ENCODE peak calls at places on chromosome 9, in seven cellular contexts. One of them, this sample, is unnamed.

GRCh38 chr9:132976571-132976970 is 1.9 kb upstream of the GFI1B start:
- DNase-seq in H9: no peak
- DNase-seq in H1: no peak
- DNase-seq in mesendoderm: no peak
- DNase-seq in IMR-90: no peak
- DNase-seq in neuronal stem cell: no peak
- DNase-seq in trophoblast cell: no peak
- DNase-seq in this sample: no peak

GRCh38 chr9:125472926-125473701 is 211.5 kb downstream of the GAPVD1 start:
- DNase-seq in H9: no peak
- DNase-seq in mesendoderm: peak; percentile 57
- DNase-seq in trophoblast cell: no peak
- DNase-seq in neuronal stem cell: no peak
- DNase-seq in H1: no peak
- DNase-seq in IMR-90: peak; percentile 73
- DNase-seq in this sample: peak; percentile 94

GRCh38 chr9:31776471-31776870 is 608.0 kb upstream of the ACO1 start:
- DNase-seq in trophoblast cell: no peak
- DNase-seq in mesendoderm: no peak
- DNase-seq in H9: no peak
- DNase-seq in H1: no peak
- DNase-seq in IMR-90: no peak
- DNase-seq in neuronal stem cell: no peak
- DNase-seq in this sample: no peak

GRCh38 chr9:92293452-92294296 is at the start of gene IARS1:
- DNase-seq in H9: peak; percentile 99
- DNase-seq in mesendoderm: peak; percentile 99
- DNase-seq in neuronal stem cell: peak; percentile 98
- DNase-seq in H1: peak; percentile 95
- DNase-seq in IMR-90: peak; percentile 98
- DNase-seq in trophoblast cell: peak; percentile 100
- DNase-seq in this sample: peak; percentile 99

GRCh38 chr9:69190086-69190865 is 16.2 kb downstream of the TJP2 start:
- DNase-seq in IMR-90: no peak
- DNase-seq in neuronal stem cell: no peak
- DNase-seq in mesendoderm: no peak
- DNase-seq in H1: no peak
- DNase-seq in trophoblast cell: peak; percentile 54
- DNase-seq in H9: no peak
- DNase-seq in this sample: no peak

GRCh38 chr9:76905984-76906861 is at the start of gene PRUNE2:
- DNase-seq in mesendoderm: peak; percentile 96
- DNase-seq in neuronal stem cell: peak; percentile 77
- DNase-seq in H1: peak; percentile 83
- DNase-seq in IMR-90: peak; percentile 79
- DNase-seq in trophoblast cell: peak; percentile 75
- DNase-seq in H9: peak; percentile 97
- DNase-seq in this sample: peak; percentile 72

GRCh38 chr9:103757062-103757461 is 337.0 kb upstream of the SMC2 start:
- DNase-seq in H1: no peak
- DNase-seq in neuronal stem cell: peak; percentile 5
- DNase-seq in trophoblast cell: no peak
- DNase-seq in H9: peak; percentile 25
- DNase-seq in mesendoderm: peak; percentile 66
- DNase-seq in IMR-90: no peak
- DNase-seq in this sample: no peak

GRCh38 chr9:121213136-121213806 is 11.6 kb upstream of the RAB14 start:
- DNase-seq in trophoblast cell: peak; percentile 96
- DNase-seq in mesendoderm: peak; percentile 89
- DNase-seq in H9: peak; percentile 95
- DNase-seq in H1: peak; percentile 74
- DNase-seq in neuronal stem cell: peak; percentile 77
- DNase-seq in IMR-90: peak; percentile 85
- DNase-seq in this sample: peak; percentile 86

GRCh38 chr9:131020388-131020787 is 11.4 kb downstream of the LAMC3 start:
- DNase-seq in mesendoderm: peak; percentile 90
- DNase-seq in neuronal stem cell: no peak
- DNase-seq in trophoblast cell: peak; percentile 4
- DNase-seq in H9: no peak
- DNase-seq in IMR-90: peak; percentile 60
- DNase-seq in H1: no peak
- DNase-seq in this sample: peak; percentile 71

GRCh38 chr9:27350382-27350781 is 53.4 kb upstream of the EQTN start:
- DNase-seq in H9: no peak
- DNase-seq in neuronal stem cell: no peak
- DNase-seq in mesendoderm: no peak
- DNase-seq in IMR-90: no peak
- DNase-seq in H1: no peak
- DNase-seq in trophoblast cell: no peak
- DNase-seq in this sample: no peak

GRCh38 chr9:12730198-12730597 is 37.0 kb downstream of the TYRP1 start:
- DNase-seq in H9: no peak
- DNase-seq in H1: no peak
- DNase-seq in mesendoderm: no peak
- DNase-seq in IMR-90: no peak
- DNase-seq in neuronal stem cell: no peak
- DNase-seq in trophoblast cell: no peak
- DNase-seq in this sample: no peak

GRCh38 chr9:93698140-93698908 is 121.9 kb downstream of the PHF2 start:
- DNase-seq in mesendoderm: no peak
- DNase-seq in H1: no peak
- DNase-seq in trophoblast cell: no peak
- DNase-seq in H9: peak; percentile 20
- DNase-seq in IMR-90: no peak
- DNase-seq in neuronal stem cell: no peak
- DNase-seq in this sample: no peak

GRCh38 chr9:69633716-69634115 is 38.5 kb downstream of the APBA1 start:
- DNase-seq in mesendoderm: no peak
- DNase-seq in IMR-90: no peak
- DNase-seq in H1: no peak
- DNase-seq in neuronal stem cell: no peak
- DNase-seq in H9: no peak
- DNase-seq in trophoblast cell: no peak
- DNase-seq in this sample: no peak

GRCh38 chr9:92715488-92716231 is 45.7 kb upstream of the IPPK start:
- DNase-seq in H9: no peak
- DNase-seq in neuronal stem cell: no peak
- DNase-seq in trophoblast cell: no peak
- DNase-seq in mesendoderm: no peak
- DNase-seq in IMR-90: no peak
- DNase-seq in H1: no peak
- DNase-seq in this sample: no peak

GRCh38 chr9:98351370-98351769 is 95.9 kb upstream of the TBC1D2 start:
- DNase-seq in neuronal stem cell: no peak
- DNase-seq in mesendoderm: no peak
- DNase-seq in H1: no peak
- DNase-seq in trophoblast cell: no peak
- DNase-seq in H9: no peak
- DNase-seq in IMR-90: no peak
- DNase-seq in this sample: no peak

GRCh38 chr9:35844628-35845301 is 15.7 kb downstream of the TMEM8B start:
- DNase-seq in neuronal stem cell: no peak
- DNase-seq in mesendoderm: peak; percentile 14
- DNase-seq in IMR-90: peak; percentile 94
- DNase-seq in H9: no peak
- DNase-seq in H1: no peak
- DNase-seq in trophoblast cell: peak; percentile 39
- DNase-seq in this sample: peak; percentile 84

GRCh38 chr9:137298401-137298982 is 3.6 kb downstream of the NRARP start:
- DNase-seq in neuronal stem cell: no peak
- DNase-seq in H1: no peak
- DNase-seq in IMR-90: no peak
- DNase-seq in H9: peak; percentile 35
- DNase-seq in mesendoderm: no peak
- DNase-seq in trophoblast cell: no peak
- DNase-seq in this sample: no peak

GRCh38 chr9:105259731-105260612 is 15.5 kb downstream of the SLC44A1 start:
- DNase-seq in neuronal stem cell: no peak
- DNase-seq in IMR-90: no peak
- DNase-seq in trophoblast cell: no peak
- DNase-seq in H1: no peak
- DNase-seq in H9: no peak
- DNase-seq in mesendoderm: no peak
- DNase-seq in this sample: no peak

GRCh38 chr9:105257767-105258166 is 13.3 kb downstream of the SLC44A1 start:
- DNase-seq in trophoblast cell: no peak
- DNase-seq in H9: no peak
- DNase-seq in H1: no peak
- DNase-seq in IMR-90: no peak
- DNase-seq in neuronal stem cell: no peak
- DNase-seq in mesendoderm: no peak
- DNase-seq in this sample: peak; percentile 24

GRCh38 chr9:105262497-105262896 is 18.0 kb downstream of the SLC44A1 start:
- DNase-seq in trophoblast cell: no peak
- DNase-seq in H1: no peak
- DNase-seq in H9: no peak
- DNase-seq in neuronal stem cell: no peak
- DNase-seq in mesendoderm: no peak
- DNase-seq in IMR-90: no peak
- DNase-seq in this sample: no peak

GRCh38 chr9:105258225-105258737 is 13.8 kb downstream of the SLC44A1 start:
- DNase-seq in mesendoderm: no peak
- DNase-seq in H1: no peak
- DNase-seq in trophoblast cell: no peak
- DNase-seq in H9: no peak
- DNase-seq in neuronal stem cell: no peak
- DNase-seq in IMR-90: no peak
- DNase-seq in this sample: no peak

GRCh38 chr9:105259274-105259673 is 14.8 kb downstream of the SLC44A1 start:
- DNase-seq in IMR-90: no peak
- DNase-seq in H9: no peak
- DNase-seq in mesendoderm: no peak
- DNase-seq in trophoblast cell: no peak
- DNase-seq in neuronal stem cell: no peak
- DNase-seq in H1: no peak
- DNase-seq in this sample: no peak
- H3K23ac ChIP-seq in IMR-90: no peak overlapping the region
- H3K23ac ChIP-seq in H9: no peak overlapping the region
- H3K23ac ChIP-seq in mesendoderm: no peak overlapping the region
- H3K23ac ChIP-seq in trophoblast cell: no peak overlapping the region
- H3K23ac ChIP-seq in neuronal stem cell: no peak overlapping the region
- H3K23ac ChIP-seq in H1: no peak overlapping the region
- H3K23ac ChIP-seq in this sample: no peak overlapping the region

GRCh38 chr9:19230356-19231125 is at the start of gene DENND4C:
- DNase-seq in H9: peak; percentile 93
- DNase-seq in trophoblast cell: peak; percentile 97
- DNase-seq in H1: peak; percentile 68
- DNase-seq in IMR-90: peak; percentile 78
- DNase-seq in neuronal stem cell: peak; percentile 93
- DNase-seq in mesendoderm: peak; percentile 94
- DNase-seq in this sample: peak; percentile 86

GRCh38 chr9:19233344-19233743 is 2.9 kb downstream of the DENND4C start:
- DNase-seq in H9: no peak
- DNase-seq in IMR-90: no peak
- DNase-seq in H1: no peak
- DNase-seq in mesendoderm: no peak
- DNase-seq in trophoblast cell: no peak
- DNase-seq in neuronal stem cell: no peak
- DNase-seq in this sample: no peak

GRCh38 chr9:19232830-19233194 is 2.3 kb downstream of the DENND4C start:
- DNase-seq in H1: no peak
- DNase-seq in IMR-90: peak; percentile 56
- DNase-seq in trophoblast cell: peak; percentile 25
- DNase-seq in mesendoderm: no peak
- DNase-seq in H9: no peak
- DNase-seq in neuronal stem cell: no peak
- DNase-seq in this sample: no peak

GRCh38 chr9:19231126-19232035 is 888 bp downstream of the DENND4C start:
- DNase-seq in trophoblast cell: peak; percentile 42
- DNase-seq in H1: no peak
- DNase-seq in mesendoderm: peak; percentile 56
- DNase-seq in H9: no peak
- DNase-seq in neuronal stem cell: peak; percentile 9
- DNase-seq in IMR-90: peak; percentile 17
- DNase-seq in this sample: peak; percentile 40

DNA sequence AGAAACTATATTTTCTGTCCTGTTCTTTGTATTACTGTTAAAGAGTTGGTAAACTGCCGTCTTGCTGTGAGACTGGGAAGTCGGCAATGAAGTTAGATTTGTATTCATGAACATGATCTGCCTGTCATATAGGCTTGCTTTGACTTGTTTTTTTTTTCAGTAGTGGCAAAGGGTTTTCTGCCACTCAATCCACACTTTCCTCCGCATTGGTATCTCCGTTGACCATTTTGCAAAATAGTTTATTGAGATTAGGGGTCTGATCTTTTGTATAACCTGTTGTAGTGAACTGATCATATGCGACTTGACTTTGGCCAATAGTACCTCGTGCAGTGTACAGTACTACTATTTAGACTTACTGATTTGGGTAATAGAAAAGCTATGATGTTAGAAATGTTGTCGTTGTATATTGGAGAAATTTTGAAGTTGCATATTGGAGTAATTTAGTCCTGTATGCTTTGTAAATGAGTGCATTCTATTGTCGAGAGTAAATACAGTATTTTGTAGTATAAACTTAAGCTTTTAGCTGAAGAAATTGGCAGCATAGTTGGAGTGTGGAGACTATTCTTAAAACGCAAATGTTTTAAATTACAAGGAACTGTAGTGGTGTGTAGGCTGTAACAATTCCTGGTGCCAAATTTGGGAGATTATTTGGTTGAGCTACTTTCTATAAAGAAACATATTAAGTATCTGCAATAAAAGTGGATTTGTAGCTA is 1.8 kb downstream of the DENND4C start:
- DNase-seq in H1: no peak
- DNase-seq in neuronal stem cell: no peak
- DNase-seq in H9: no peak
- DNase-seq in IMR-90: peak; percentile 2
- DNase-seq in trophoblast cell: no peak
- DNase-seq in mesendoderm: no peak
- DNase-seq in this sample: peak; percentile 25
- H3K23ac ChIP-seq in H1: no peak overlapping the region
- H3K23ac ChIP-seq in neuronal stem cell: no peak overlapping the region
- H3K23ac ChIP-seq in H9: no peak overlapping the region
- H3K23ac ChIP-seq in IMR-90: peak overlapping the region; percentile 21
- H3K23ac ChIP-seq in trophoblast cell: no peak overlapping the region
- H3K23ac ChIP-seq in mesendoderm: no peak overlapping the region
- H3K23ac ChIP-seq in this sample: no peak overlapping the region

GRCh38 chr9:73919712-73920111 is 577.4 kb upstream of the RORB start:
- DNase-seq in H9: no peak
- DNase-seq in trophoblast cell: no peak
- DNase-seq in H1: no peak
- DNase-seq in neuronal stem cell: peak; percentile 3
- DNase-seq in IMR-90: no peak
- DNase-seq in mesendoderm: no peak
- DNase-seq in this sample: no peak
- H3K23ac ChIP-seq in H9: no peak overlapping the region
- H3K23ac ChIP-seq in trophoblast cell: no peak overlapping the region
- H3K23ac ChIP-seq in H1: no peak overlapping the region
- H3K23ac ChIP-seq in neuronal stem cell: no peak overlapping the region
- H3K23ac ChIP-seq in IMR-90: no peak overlapping the region
- H3K23ac ChIP-seq in mesendoderm: no peak overlapping the region
- H3K23ac ChIP-seq in this sample: no peak overlapping the region

DNA sequence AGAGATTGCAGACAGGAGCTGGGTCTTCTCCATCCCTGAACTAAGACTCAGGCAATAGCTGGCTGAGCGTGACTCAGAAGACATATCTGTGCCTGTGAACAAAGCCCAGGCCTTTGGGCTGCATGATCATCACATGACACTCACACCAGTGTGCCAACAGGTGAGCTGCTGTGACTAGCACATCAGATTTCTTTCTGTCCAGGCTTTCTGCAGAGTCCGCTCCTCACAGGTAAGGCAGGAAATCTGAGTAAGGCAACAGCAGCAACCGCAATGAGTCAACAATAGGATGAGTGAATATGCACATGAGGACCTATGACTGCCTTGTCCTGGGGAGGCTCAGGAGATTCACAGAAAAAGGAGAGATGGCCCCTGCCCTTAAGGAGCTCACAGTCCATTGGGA is 293.6 kb downstream of the ACTL7B start:
- DNase-seq in IMR-90: no peak
- DNase-seq in mesendoderm: no peak
- DNase-seq in H1: no peak
- DNase-seq in H9: no peak
- DNase-seq in neuronal stem cell: no peak
- DNase-seq in trophoblast cell: peak; percentile 27
- DNase-seq in this sample: no peak
- H3K23ac ChIP-seq in IMR-90: no peak overlapping the region
- H3K23ac ChIP-seq in mesendoderm: no peak overlapping the region
- H3K23ac ChIP-seq in H1: no peak overlapping the region
- H3K23ac ChIP-seq in H9: no peak overlapping the region
- H3K23ac ChIP-seq in neuronal stem cell: no peak overlapping the region
- H3K23ac ChIP-seq in trophoblast cell: no peak overlapping the region
- H3K23ac ChIP-seq in this sample: no peak overlapping the region